ENCODE peak calls at places on chromosomes 4 and X, in nine cellular contexts. I, L, J, G, T, F, C, D and P are unnamed samples.

GRCh38 chr4:1111259-1111809 is 2.0 kb downstream of the RNF212 start:
- DNase-seq in D (no peak), I (no peak), C (no peak), F (no peak), T (no peak), L (no peak), G (no peak), J (no peak), P (no peak)

GRCh38 chr4:185634066-185634652 is 98.9 kb upstream of the PDLIM3 start:
- DNase-seq in J (no peak), D (no peak), I (no peak), L (no peak), T (peak), C (peak), G (no peak), F (peak), P (no peak)

GRCh38 chr4:187840814-187841213 is 154.8 kb upstream of the ZFP42 start:
- DNase-seq in L (no peak), C (no peak), F (no peak), J (no peak), D (no peak), G (no peak), T (peak), I (no peak), P (no peak)

GRCh38 chr4:37827030-37827705 is 682 bp downstream of the PGM2 start:
- DNase-seq in I (no peak), J (peak), F (peak), T (peak), C (peak), D (peak), G (no peak), L (peak), P (no peak)

GRCh38 chr4:188008377-188008776 is 12.8 kb downstream of the ZFP42 start:
- DNase-seq in C (peak), G (no peak), D (no peak), J (no peak), F (peak), T (peak), L (no peak), I (no peak), P (no peak)

GRCh38 chr4:106494066-106494465 is 125.5 kb upstream of the GIMD1 start:
- DNase-seq in G (no peak), C (no peak), I (no peak), T (peak), D (no peak), L (no peak), F (no peak), J (no peak), P (no peak)

GRCh38 chr4:185357733-185358440 is 37.8 kb downstream of the LRP2BP start:
- DNase-seq in I (no peak), F (no peak), L (no peak), C (no peak), D (no peak), G (no peak), T (no peak), J (no peak), P (no peak)

GRCh38 chr4:72744103-72744725 is 175.2 kb upstream of the ADAMTS3 start:
- DNase-seq in F (no peak), D (no peak), I (no peak), L (no peak), T (no peak), C (no peak), G (no peak), J (no peak), P (no peak)

GRCh38 chr4:24598025-24598424 is 13.7 kb upstream of the DHX15 start:
- DNase-seq in J (peak), I (no peak), C (no peak), L (no peak), D (peak), G (peak), F (peak), T (no peak), P (no peak)

GRCh38 chr4:87843936-87844335 is 11.2 kb downstream of the MEPE start:
- DNase-seq in D (no peak), T (peak), C (peak), J (no peak), F (no peak), G (no peak), L (no peak), I (no peak), P (no peak)

GRCh38 chrX:112820364-112821308 is 20.0 kb downstream of the AMOT start:
- DNase-seq in T (no peak), D (no peak), L (no peak), C (no peak), G (peak), J (no peak), I (no peak), F (no peak), P (no peak)

GRCh38 chrX:6291444-6291843 is 62.8 kb upstream of the NLGN4X start:
- DNase-seq in T (no peak), F (no peak), C (no peak), G (no peak), J (no peak), D (no peak), L (no peak), I (no peak), P (no peak)